ENCODE peak calls at places on chromosomes 7 and 10, in eight cellular contexts. C, Q, F, M, S, Y, N and U are unnamed samples.

GRCh38 chr10:133170092-133170491 is 10.1 kb downstream of the KNDC1 start:
- DNase-seq in M (peak; percentile 57), Y (no peak), C (no peak), N (no peak), Q (no peak), S (no peak), F (no peak), U (no peak)

GRCh38 chr10:16901102-16901501 is 83.9 kb upstream of the RSU1 start:
- DNase-seq in M (no peak), C (no peak), F (no peak), S (no peak), N (no peak), Y (no peak), Q (no peak), U (no peak)

GRCh38 chr7:107563072-107563760 is 504 bp downstream of the COG5 start:
- DNase-seq in S (no peak), Y (no peak), Q (no peak), M (no peak), F (no peak), N (no peak), C (no peak), U (peak; percentile 25)

GRCh38 chr7:70923086-70923845 is 208.7 kb upstream of the GALNT17 start:
- DNase-seq in C (no peak), N (no peak), M (no peak), F (no peak), S (no peak), Q (no peak), Y (no peak), U (no peak)

GRCh38 chr7:132251327-132251659 is 325.0 kb downstream of the PLXNA4 start:
- DNase-seq in Y (no peak), Q (no peak), F (no peak), C (peak; percentile 73), M (peak; percentile 92), N (peak; percentile 62), S (no peak), U (no peak)

GRCh38 chr10:118723467-118723866 is 31.3 kb downstream of the CACUL1 start:
- DNase-seq in F (no peak), M (no peak), Q (no peak), C (no peak), S (no peak), Y (peak; percentile 38), N (no peak), U (no peak)

GRCh38 chr10:118663176-118663575 is 67.7 kb upstream of the PRLHR start:
- DNase-seq in S (no peak), M (no peak), Y (no peak), F (no peak), Q (no peak), C (no peak), N (no peak), U (no peak)

GRCh38 chr7:47078241-47078640 is 503.7 kb downstream of the TNS3 start:
- DNase-seq in C (no peak), Q (no peak), N (no peak), M (no peak), S (no peak), F (no peak), Y (peak; percentile 40), U (peak; percentile 69)

GRCh38 chr10:56351909-56352630 is 9.0 kb downstream of the ZWINT start:
- DNase-seq in M (no peak), Y (no peak), Q (no peak), F (no peak), N (no peak), S (no peak), C (no peak), U (no peak)

GRCh38 chr7:35802649-35803048 is 1.8 kb downstream of the SEPTIN7 start:
- DNase-seq in C (no peak), Q (no peak), N (no peak), M (no peak), S (no peak), Y (peak; percentile 6), F (peak; percentile 17), U (no peak)
- H3K4me3 ChIP-seq in C (peak overlapping the region; percentile 94), Q (peak overlapping the region; percentile 94), N (peak overlapping the region; percentile 79), M (peak overlapping the region; percentile 88), S (peak overlapping the region; percentile 58), Y (peak overlapping the region; percentile 90), F (peak overlapping the region; percentile 96), U (peak overlapping the region; percentile 90)

GRCh38 chr10:78727251-78727650 is 341.5 kb upstream of the ZMIZ1 start:
- DNase-seq in S (no peak), N (no peak), Y (no peak), C (no peak), M (no peak), F (no peak), Q (no peak), U (no peak)
- H3K27me3 ChIP-seq in S (no peaks in the 10 kb centered on the region), N (no peaks in the 10 kb centered on the region), Y (peaks cover 54% of the 10 kb centered on the region), C (no peaks in the 10 kb centered on the region), M (no peaks in the 10 kb centered on the region), F (no peaks in the 10 kb centered on the region), Q (peaks cover 24% of the 10 kb centered on the region), U (peaks cover 16% of the 10 kb centered on the region)

GRCh38 chr7:144785491-144785890 is 50.4 kb downstream of the TPK1 start:
- DNase-seq in N (no peak), Q (no peak), S (no peak), C (no peak), M (no peak), F (no peak), Y (no peak), U (no peak)

GRCh38 chr7:144784943-144785342 is 50.9 kb downstream of the TPK1 start:
- DNase-seq in S (no peak), F (no peak), N (no peak), Y (no peak), M (peak; percentile 63), C (peak; percentile 73), Q (no peak), U (peak; percentile 66)

GRCh38 chr7:144787127-144787526 is 48.7 kb downstream of the TPK1 start:
- DNase-seq in Q (no peak), Y (no peak), F (no peak), N (no peak), S (no peak), M (no peak), C (no peak), U (no peak)

GRCh38 chr7:144786079-144786478 is 49.8 kb downstream of the TPK1 start:
- DNase-seq in C (no peak), N (no peak), Y (no peak), F (no peak), M (no peak), S (no peak), Q (no peak), U (no peak)

DNA sequence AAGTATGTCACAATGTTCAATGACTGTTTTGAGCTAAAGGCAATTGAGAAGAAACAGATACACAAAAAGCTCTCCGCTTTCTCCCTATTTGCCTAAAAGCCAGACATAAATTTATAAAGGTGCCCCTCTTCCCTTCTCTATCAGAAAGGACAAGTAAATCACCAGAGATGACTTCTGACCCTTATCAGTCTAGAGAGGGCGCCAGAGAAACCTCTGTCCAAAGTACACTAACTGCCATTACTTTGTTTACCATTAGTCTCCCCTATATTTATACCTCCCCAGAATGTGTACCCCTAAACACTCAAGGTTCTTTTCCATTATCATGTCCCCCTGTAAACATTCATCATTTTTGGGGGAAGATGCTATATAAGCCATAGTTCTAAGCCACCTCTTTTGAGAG is 49.3 kb downstream of the TPK1 start:
- DNase-seq in S (no peak), Y (no peak), F (no peak), Q (no peak), C (no peak), N (no peak), M (no peak), U (no peak)
- TF ChIP-seq CTCF in S (no peak), Y (no peak), F (peak; percentile 49), Q (no peak), C (no peak), N (no peak), M (no peak), U (peak; percentile 6)

GRCh38 chr10:112801004-112801403 is 149.0 kb upstream of the TCF7L2 start:
- DNase-seq in N (no peak), M (no peak), Q (no peak), S (no peak), F (no peak), C (no peak), Y (no peak), U (no peak)
- H3K4me3 ChIP-seq in N (no peak overlapping the region), M (no peak overlapping the region), Q (no peak overlapping the region), S (no peak overlapping the region), F (no peak overlapping the region), C (no peak overlapping the region), Y (no peak overlapping the region), U (no peak overlapping the region)

DNA sequence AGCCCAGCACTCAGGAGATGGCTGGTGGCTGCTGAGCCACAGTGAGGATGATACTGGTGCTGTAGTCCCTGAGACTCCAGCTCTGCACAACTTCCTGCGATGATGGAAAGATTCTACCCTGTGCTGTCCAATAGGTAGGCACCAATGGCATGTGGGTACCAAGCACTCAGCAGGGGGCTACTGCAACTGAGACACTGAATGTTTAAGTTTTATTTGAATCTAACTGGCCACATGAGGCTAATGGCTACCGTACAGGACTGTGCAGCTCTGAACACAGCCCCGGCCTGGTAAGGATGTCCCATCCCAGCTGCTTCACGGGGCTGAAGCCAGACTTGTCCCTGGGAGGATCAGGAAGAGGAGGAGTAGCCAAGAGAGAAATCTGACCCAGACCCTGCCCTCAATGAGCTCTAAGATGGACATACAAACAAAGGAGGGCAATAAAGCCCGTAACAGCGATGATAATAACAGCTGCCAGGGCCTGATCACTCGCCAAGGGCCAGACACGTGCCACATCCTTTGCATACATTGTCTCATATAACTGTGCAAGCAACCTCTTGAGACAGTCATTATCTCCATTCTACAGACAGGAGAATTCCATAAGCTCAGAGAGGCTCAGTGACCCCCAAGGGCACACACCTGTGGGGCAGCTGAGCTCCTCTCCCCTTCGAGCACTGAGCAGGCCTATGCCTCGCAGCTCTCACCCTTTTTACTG is 3.8 kb downstream of the GPRIN2 start:
- DNase-seq in N (peak; percentile 3), S (no peak), Q (no peak), C (no peak), M (peak; percentile 57), F (no peak), Y (no peak), U (no peak)
- H3K27me3 ChIP-seq in N (no peaks in the 10 kb centered on the region), S (peaks cover 15% of the 10 kb centered on the region), Q (no peaks in the 10 kb centered on the region), C (peaks cover 7% of the 10 kb centered on the region), M (peaks cover 35% of the 10 kb centered on the region), F (peaks cover 3% of the 10 kb centered on the region), Y (peaks cover 31% of the 10 kb centered on the region), U (peaks cover 27% of the 10 kb centered on the region)

DNA sequence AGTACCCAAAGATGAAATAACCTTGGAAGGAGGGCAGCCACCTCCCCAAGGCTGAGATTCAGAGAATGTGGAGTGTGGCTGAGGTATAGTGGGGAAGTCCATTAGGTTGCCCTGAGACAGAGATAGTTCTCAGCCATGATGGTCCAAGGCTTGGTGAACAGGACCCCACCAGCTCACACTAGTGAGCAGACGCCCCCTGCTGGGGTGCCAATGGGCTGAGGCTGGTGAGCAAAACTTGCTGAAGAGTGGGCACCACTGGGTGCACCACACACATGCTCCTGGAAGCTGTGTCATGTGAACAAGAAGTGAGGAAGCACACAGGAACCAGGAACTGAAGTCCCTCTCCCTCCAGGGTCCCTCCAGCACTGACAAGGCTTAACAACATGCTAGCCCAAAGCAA is 8.9 kb downstream of the FBXL13 start:
- DNase-seq in C (no peak), M (no peak), Y (no peak), F (no peak), Q (no peak), S (no peak), N (peak; percentile 30), U (peak; percentile 15)
- TF ChIP-seq CTCF in C (no peak), M (no peak), Y (peak; percentile 29), F (peak; percentile 87), Q (peak; percentile 69), S (peak; percentile 31), N (peak; percentile 30), U (peak; percentile 84)